ENCODE peak calls at places on chromosomes 5 and 9, in four cellular contexts. Q, Z, I and S are unnamed samples.

GRCh38 chr5:132475939-132476852 is 14.4 kb downstream of the IRF1 start:
- DNase-seq in Z (no peak), Q (no peak), I (no peak), S (no peak)

GRCh38 chr5:170791325-170791954 is 7.9 kb downstream of the GABRP start:
- DNase-seq in I (peak; percentile 49), Q (peak; percentile 48), Z (peak; percentile 77), S (peak; percentile 79)

GRCh38 chr5:65799857-65800256 is 77.9 kb downstream of the NLN start:
- DNase-seq in I (no peak), Q (no peak), Z (no peak), S (no peak)

GRCh38 chr5:155416765-155417164 is 403.2 kb downstream of the KIF4B start:
- DNase-seq in I (no peak), Z (no peak), Q (no peak), S (peak; percentile 8)

GRCh38 chr9:129412814-129413536 is 207.9 kb downstream of the C9orf50 start:
- DNase-seq in I (no peak), Q (no peak), Z (peak; percentile 40), S (peak; percentile 67)

GRCh38 chr5:178434016-178434761 is 156.0 kb downstream of the COL23A1 start:
- DNase-seq in Z (no peak), Q (no peak), I (no peak), S (no peak)

GRCh38 chr9:136565075-136565721 is 19.4 kb upstream of the NOTCH1 start:
- DNase-seq in I (no peak), Z (no peak), Q (no peak), S (no peak)

GRCh38 chr5:89981871-89982773 is 427.4 kb downstream of the CETN3 start:
- DNase-seq in Q (no peak), I (no peak), Z (no peak), S (no peak)

GRCh38 chr5:95471922-95472321 is 80.8 kb downstream of the FAM81B start:
- DNase-seq in Q (no peak), Z (no peak), I (no peak), S (no peak)

GRCh38 chr5:124649548-124650501 is 96.6 kb downstream of the ZNF608 start:
- DNase-seq in Q (no peak), I (peak; percentile 87), Z (peak; percentile 42), S (peak; percentile 86)

GRCh38 chr9:128716581-128717254 is 7.2 kb downstream of the ZDHHC12 start:
- DNase-seq in I (no peak), Q (no peak), Z (no peak), S (no peak)